ENCODE peak calls at places on chromosomes 1 and 21, in nine cellular contexts. F is neural progenitor cell, I is cardiac muscle cell, U is esophagus muscularis mucosa, X is psoas muscle, W is thoracic aorta, P is GM23338, O is tibial nerve, G is cardiac fibroblast. C is an unnamed sample.

GRCh38 chr1:55053265-55053954 is 14.1 kb downstream of the PCSK9 start:
- DNase-seq in F (no peak), I (no peak), U (no peak), X (no peak), W (no peak), P (no peak), O (no peak), G (peak), C (no peak)

GRCh38 chr1:63322248-63322943 is at the start of gene FOXD3:
- DNase-seq in F (peak), I (peak), U (no peak), X (peak), W (no peak), P (peak), O (peak), G (peak), C (no peak)

GRCh38 chr1:212981571-212982328 is 31.4 kb downstream of the VASH2 start:
- DNase-seq in F (no peak), I (no peak), U (peak), X (no peak), W (no peak), P (no peak), O (no peak), G (no peak), C (no peak)

GRCh38 chr1:53344921-53345838 is 17.3 kb upstream of the LRP8 start:
- DNase-seq in F (no peak), I (no peak), U (peak), X (no peak), W (no peak), P (no peak), O (no peak), G (no peak), C (no peak)

GRCh38 chr1:147379889-147380288 is 137.4 kb downstream of the CHD1L start:
- DNase-seq in F (no peak), I (no peak), U (no peak), X (no peak), W (no peak), P (no peak), O (no peak), G (no peak), C (no peak)

GRCh38 chr1:16048573-16049189 is 5.1 kb downstream of the CLCNKB start:
- DNase-seq in F (peak), I (peak), U (no peak), X (peak), W (no peak), P (peak), O (no peak), G (peak), C (no peak)

GRCh38 chr1:61724721-61725694 is at the start of gene TM2D1:
- DNase-seq in F (peak), I (peak), U (peak), X (peak), W (peak), P (peak), O (peak), G (peak), C (peak)

GRCh38 chr1:20962576-20963258 is 175.6 kb upstream of the HP1BP3 start:
- DNase-seq in F (no peak), I (no peak), U (no peak), X (no peak), W (no peak), P (no peak), O (no peak), G (no peak), C (no peak)

GRCh38 chr21:42566524-42567180 is 53.0 kb downstream of the SLC37A1 start:
- DNase-seq in F (no peak), I (no peak), U (no peak), X (no peak), W (no peak), P (no peak), O (no peak), G (no peak), C (no peak)

GRCh38 chr21:27248791-27249190 is 281.9 kb upstream of the ADAMTS5 start:
- DNase-seq in F (no peak), I (no peak), U (no peak), X (no peak), W (no peak), P (no peak), O (no peak), G (no peak), C (peak)

GRCh38 chr1:219179293-219179692 is 5.6 kb downstream of the LYPLAL1 start:
- DNase-seq in F (no peak), I (no peak), U (no peak), X (no peak), W (no peak), P (no peak), O (no peak), G (peak), C (no peak)

GRCh38 chr1:66676616-66677298 is 75.5 kb upstream of the DYNLT5 start:
- DNase-seq in F (no peak), I (no peak), U (no peak), X (no peak), W (no peak), P (no peak), O (no peak), G (peak), C (peak)

GRCh38 chr1:171160611-171161354 is 24.3 kb upstream of the FMO2 start:
- DNase-seq in F (no peak), I (no peak), U (no peak), X (no peak), W (no peak), P (peak), O (no peak), G (peak), C (no peak)

GRCh38 chr21:33109574-33110339 is 39.8 kb downstream of the OLIG1 start:
- DNase-seq in F (peak), I (peak), U (no peak), X (no peak), W (no peak), P (peak), O (no peak), G (no peak), C (no peak)

GRCh38 chr1:228012555-228012954 is 5.8 kb downstream of the WNT3A start:
- DNase-seq in F (no peak), I (no peak), U (peak), X (no peak), W (no peak), P (no peak), O (no peak), G (no peak), C (no peak)

GRCh38 chr1:1597275-1597930 is 2.5 kb downstream of the FNDC10 start:
- DNase-seq in F (peak), I (peak), U (no peak), X (no peak), W (no peak), P (peak), O (no peak), G (no peak), C (no peak)

GRCh38 chr21:44301093-44301492 is 1.2 kb downstream of the PFKL start:
- DNase-seq in F (no peak), I (no peak), U (no peak), X (no peak), W (no peak), P (no peak), O (no peak), G (no peak), C (no peak)

GRCh38 chr21:41570791-41571355 is 62.9 kb upstream of the TMPRSS2 start:
- DNase-seq in F (no peak), I (no peak), U (no peak), X (no peak), W (no peak), P (no peak), O (no peak), G (no peak), C (no peak)

GRCh38 chr1:93963585-93963984 is 54.4 kb upstream of the GCLM start:
- DNase-seq in F (no peak), I (no peak), U (no peak), X (no peak), W (no peak), P (no peak), O (no peak), G (peak), C (no peak)

GRCh38 chr1:41382531-41383090 is 21.4 kb downstream of the FOXO6 start:
- DNase-seq in F (peak), I (no peak), U (no peak), X (peak), W (no peak), P (peak), O (peak), G (peak), C (no peak)

GRCh38 chr1:222600274-222600673 is 10.5 kb upstream of the TAF1A start:
- DNase-seq in F (no peak), I (no peak), U (no peak), X (no peak), W (no peak), P (no peak), O (no peak), G (no peak), C (no peak)

GRCh38 chr1:148010527-148010926 is 82.3 kb downstream of the GPR89B start:
- DNase-seq in F (no peak), I (no peak), U (no peak), X (no peak), W (no peak), P (no peak), O (no peak), G (peak), C (no peak)

GRCh38 chr1:170663011-170663410 is 920 bp upstream of the PRRX1 start:
- DNase-seq in F (peak), I (no peak), U (no peak), X (no peak), W (no peak), P (peak), O (no peak), G (peak), C (no peak)

GRCh38 chr1:21042920-21043605 is 133.6 kb downstream of the EIF4G3 start:
- DNase-seq in F (no peak), I (no peak), U (no peak), X (no peak), W (no peak), P (no peak), O (no peak), G (peak), C (peak)

GRCh38 chr1:60974524-60974923 is 107.8 kb upstream of the NFIA start:
- DNase-seq in F (peak), I (no peak), U (no peak), X (no peak), W (no peak), P (no peak), O (no peak), G (no peak), C (no peak)

GRCh38 chr1:23745515-23745914 is 2.2 kb downstream of the ELOA start:
- DNase-seq in F (peak), I (no peak), U (no peak), X (no peak), W (no peak), P (peak), O (no peak), G (peak), C (no peak)

GRCh38 chr1:155938220-155938627 is 3.2 kb upstream of the RXFP4 start:
- DNase-seq in F (peak), I (peak), U (no peak), X (no peak), W (no peak), P (peak), O (no peak), G (peak), C (peak)

GRCh38 chr1:217747156-217747769 is 116.1 kb downstream of the SPATA17 start:
- DNase-seq in F (peak), I (peak), U (no peak), X (no peak), W (no peak), P (peak), O (no peak), G (peak), C (peak)

GRCh38 chr21:37268186-37268503 is 1.0 kb upstream of the VPS26C start:
- DNase-seq in F (no peak), I (no peak), U (no peak), X (no peak), W (no peak), P (no peak), O (no peak), G (no peak), C (no peak)

GRCh38 chr1:40770296-40771070 is 13.1 kb upstream of the KCNQ4 start:
- DNase-seq in F (no peak), I (no peak), U (no peak), X (no peak), W (no peak), P (peak), O (no peak), G (no peak), C (no peak)

GRCh38 chr1:59044535-59045121 is 252.3 kb upstream of the FGGY start:
- DNase-seq in F (no peak), I (no peak), U (no peak), X (no peak), W (no peak), P (no peak), O (no peak), G (no peak), C (no peak)

GRCh38 chr1:53541761-53542550 is 82.8 kb downstream of the DMRTB1 start:
- DNase-seq in F (peak), I (peak), U (no peak), X (peak), W (no peak), P (peak), O (no peak), G (peak), C (peak)

GRCh38 chr1:26552720-26553119 is 23.2 kb downstream of the RPS6KA1 start:
- DNase-seq in F (no peak), I (no peak), U (no peak), X (no peak), W (no peak), P (no peak), O (no peak), G (no peak), C (no peak)

GRCh38 chr1:188735567-188735966 is 1742.1 kb downstream of the BRINP3 start:
- DNase-seq in F (peak), I (no peak), U (no peak), X (no peak), W (no peak), P (peak), O (no peak), G (no peak), C (no peak)

GRCh38 chr1:158972841-158973240 is 36.9 kb upstream of the IFI16 start:
- DNase-seq in F (peak), I (peak), U (no peak), X (no peak), W (no peak), P (peak), O (no peak), G (peak), C (no peak)

GRCh38 chr21:31622397-31622796 is 37.1 kb upstream of the SOD1 start:
- DNase-seq in F (no peak), I (no peak), U (no peak), X (no peak), W (no peak), P (no peak), O (no peak), G (no peak), C (no peak)

GRCh38 chr1:40462956-40463590 is 12.8 kb downstream of the ZFP69B start:
- DNase-seq in F (no peak), I (no peak), U (no peak), X (no peak), W (no peak), P (peak), O (no peak), G (no peak), C (no peak)

GRCh38 chr1:153803479-153804056 is 28.4 kb downstream of the SLC27A3 start:
- DNase-seq in F (no peak), I (no peak), U (no peak), X (no peak), W (no peak), P (no peak), O (no peak), G (no peak), C (no peak)

GRCh38 chr21:45051580-45052434 is 22.6 kb upstream of the ADARB1 start:
- DNase-seq in F (no peak), I (no peak), U (no peak), X (peak), W (no peak), P (no peak), O (no peak), G (no peak), C (no peak)

GRCh38 chr1:13700521-13701273 is 709 bp downstream of the PRDM2 start:
- DNase-seq in F (peak), I (no peak), U (no peak), X (peak), W (no peak), P (peak), O (no peak), G (peak), C (no peak)

GRCh38 chr1:111219466-111220286 is 7.8 kb upstream of the CHI3L2 start:
- DNase-seq in F (peak), I (peak), U (no peak), X (no peak), W (no peak), P (no peak), O (no peak), G (peak), C (no peak)
- H3K4me3 ChIP-seq in F (peak), I (no peak), U (no peak), X (no peak), W (no peak), P (no peak), O (no peak), G (no peak), C (no peak)

DNA sequence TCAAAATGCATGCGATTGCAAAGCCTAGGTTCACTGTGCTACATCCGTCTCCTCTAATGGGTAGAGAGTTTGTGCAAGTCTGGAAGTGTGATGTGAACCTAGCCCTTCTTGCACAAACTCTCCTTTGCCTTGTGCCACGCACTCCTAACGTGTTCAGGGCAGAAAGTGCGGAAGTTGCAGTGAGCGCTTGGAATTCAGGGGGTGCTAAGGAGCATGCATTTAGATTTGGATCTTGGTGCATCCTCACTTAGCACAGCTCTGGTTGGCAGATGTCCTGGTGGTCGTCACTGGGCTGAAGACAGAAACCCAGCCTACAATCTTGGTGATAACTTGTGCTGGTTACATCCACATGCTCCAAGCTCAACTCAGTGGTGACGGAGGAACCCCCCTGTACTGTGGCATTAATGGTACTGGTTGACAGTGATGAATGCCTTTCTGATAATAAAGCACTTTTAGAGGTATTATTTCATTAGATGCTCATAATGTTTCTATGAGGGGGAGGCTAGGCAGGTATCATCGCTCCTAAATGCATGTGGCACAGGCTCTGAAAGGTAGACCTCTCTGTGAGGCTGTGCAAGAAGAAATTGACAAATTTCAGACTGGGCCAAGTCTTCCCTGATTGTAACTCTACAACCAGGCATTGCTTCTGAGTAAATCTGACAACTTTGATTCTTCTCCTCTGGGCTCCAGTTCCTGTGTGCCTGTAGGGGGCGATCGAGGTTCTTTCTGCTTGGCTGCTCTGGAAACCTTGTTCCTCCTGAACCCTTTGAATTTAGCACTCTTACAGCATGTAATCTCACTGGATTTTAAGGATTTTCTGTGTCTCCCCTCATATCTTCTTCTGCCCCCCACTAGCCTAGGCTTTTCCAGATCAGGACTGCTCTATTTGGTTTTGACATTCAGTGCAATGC is 40.6 kb downstream of the MAPKAPK2 start:
- DNase-seq in F (peak), I (peak), U (no peak), X (no peak), W (no peak), P (peak), O (no peak), G (peak), C (no peak)
- TF ChIP-seq CTCF in F (peak), I (peak), U (peak), X (peak), W (peak), P (peak), O (no peak), G (peak), C (peak)

GRCh38 chr1:220705782-220706181 is 15.6 kb downstream of the C1orf115 start:
- DNase-seq in F (no peak), I (no peak), U (no peak), X (no peak), W (no peak), P (no peak), O (no peak), G (no peak), C (no peak)

GRCh38 chr1:220706480-220706879 is 16.3 kb downstream of the C1orf115 start:
- DNase-seq in F (no peak), I (no peak), U (no peak), X (no peak), W (no peak), P (no peak), O (no peak), G (no peak), C (no peak)

GRCh38 chr1:220708929-220709801 is 19.0 kb downstream of the C1orf115 start:
- DNase-seq in F (no peak), I (no peak), U (no peak), X (no peak), W (no peak), P (no peak), O (no peak), G (no peak), C (no peak)

GRCh38 chr1:220708244-220708643 is 18.1 kb downstream of the C1orf115 start:
- DNase-seq in F (no peak), I (no peak), U (no peak), X (no peak), W (no peak), P (no peak), O (no peak), G (no peak), C (no peak)

DNA sequence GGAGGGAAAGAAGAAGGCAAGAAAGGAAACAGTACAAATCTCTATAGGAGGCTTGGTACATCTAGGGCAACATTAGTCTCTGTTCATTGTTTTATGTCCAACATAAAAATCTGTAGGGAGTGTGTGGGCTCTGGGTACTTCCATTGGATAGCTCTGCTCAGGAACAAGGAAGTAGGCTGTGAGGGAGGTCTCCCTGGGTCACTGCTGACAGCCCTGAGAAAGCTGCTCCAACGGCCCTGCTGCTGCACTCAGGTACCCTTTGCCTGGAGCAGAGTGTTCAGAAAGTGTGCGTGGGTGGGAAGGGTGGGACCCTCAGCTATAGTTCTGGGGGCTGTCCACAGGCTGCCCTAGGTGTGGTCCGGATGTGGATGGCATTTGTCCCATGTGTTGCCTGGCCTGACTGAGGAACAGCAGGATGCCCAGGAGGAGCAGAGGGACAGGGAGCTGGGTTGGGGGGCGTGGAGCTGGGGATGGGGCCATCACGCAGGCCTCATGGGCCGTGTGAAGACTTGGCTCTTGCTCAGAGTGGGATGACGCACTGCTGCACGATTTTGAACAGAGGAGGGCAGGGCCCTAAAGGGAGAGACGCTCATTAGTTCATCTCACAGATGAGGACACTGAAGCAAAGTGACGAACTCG is 16.9 kb downstream of the C1orf115 start:
- DNase-seq in F (no peak), I (no peak), U (no peak), X (no peak), W (no peak), P (no peak), O (no peak), G (no peak), C (no peak)
- H3K4me3 ChIP-seq in F (no peak), I (no peak), U (no peak), X (no peak), W (no peak), P (no peak), O (no peak), G (no peak), C (no peak)

DNA sequence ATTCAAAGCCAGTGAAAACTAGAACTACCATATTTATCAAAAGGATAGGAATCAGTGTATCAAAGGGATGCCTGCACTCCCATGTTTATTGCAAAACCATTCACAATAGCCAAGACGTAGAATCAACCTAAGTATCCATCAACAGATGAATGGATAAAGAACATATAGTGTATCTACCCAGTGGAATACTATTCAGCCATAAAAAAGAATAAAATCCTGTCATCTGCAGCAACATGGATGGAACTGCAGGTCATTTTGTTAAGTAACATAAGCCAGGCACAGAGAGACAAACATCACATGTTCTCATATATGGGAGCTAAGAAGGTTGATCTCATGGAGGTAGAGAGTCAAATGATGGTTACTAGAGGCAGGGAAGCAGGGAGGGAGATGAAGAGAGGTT is 110.0 kb downstream of the PAX7 start:
- DNase-seq in F (no peak), I (no peak), U (no peak), X (no peak), W (no peak), P (no peak), O (no peak), G (no peak), C (no peak)
- TF ChIP-seq CTCF in F (no peak), I (no peak), U (no peak), X (no peak), W (no peak), P (no peak), O (no peak), G (no peak), C (no peak)

C was measured in astrocyte of the cerebellum.